ENCODE peak calls at places on chromosome 16, in seven cellular contexts. U is uterus; M is right atrium auricular region; Q is tibial artery; K is ovary; J is SJCRH30; P is CD8-positive, alpha-beta memory T cell. G is an unnamed sample.

GRCh38 chr16:69494993-69495392 is 70.6 kb downstream of the CYB5B start:
- DNase-seq in U (no peak), M (no peak), Q (no peak), K (no peak), J (peak; percentile 25), P (no peak), G (no peak)

GRCh38 chr16:87581867-87582220 is 20.5 kb upstream of the JPH3 start:
- DNase-seq in U (peak; percentile 85), M (peak; percentile 92), Q (peak; percentile 97), K (peak; percentile 94), J (peak; percentile 63), P (no peak), G (peak; percentile 89)

GRCh38 chr16:89842471-89843408 is 14.5 kb downstream of the SPIRE2 start:
- DNase-seq in U (no peak), M (no peak), Q (no peak), K (no peak), J (no peak), P (no peak), G (no peak)

GRCh38 chr16:228151-228855 is 946 bp downstream of the LUC7L start:
- DNase-seq in U (no peak), M (no peak), Q (no peak), K (no peak), J (no peak), P (no peak), G (no peak)

GRCh38 chr16:53817117-53817516 is 113.2 kb downstream of the FTO start:
- DNase-seq in U (no peak), M (no peak), Q (no peak), K (no peak), J (peak; percentile 29), P (no peak), G (peak; percentile 63)

GRCh38 chr16:57235128-57236092 is 9.6 kb upstream of the ARL2BP start:
- DNase-seq in U (no peak), M (no peak), Q (no peak), K (no peak), J (no peak), P (no peak), G (no peak)

GRCh38 chr16:81861915-81862314 is 82.8 kb downstream of the PLCG2 start:
- DNase-seq in U (no peak), M (no peak), Q (no peak), K (no peak), J (no peak), P (no peak), G (no peak)

GRCh38 chr16:48053346-48053745 is 102.4 kb downstream of the ABCC12 start:
- DNase-seq in U (no peak), M (no peak), Q (no peak), K (peak; percentile 24), J (no peak), P (no peak), G (no peak)

GRCh38 chr16:68642436-68643064 is 2.6 kb upstream of the CDH3 start:
- DNase-seq in U (peak; percentile 42), M (no peak), Q (no peak), K (peak; percentile 62), J (peak; percentile 93), P (no peak), G (no peak)

GRCh38 chr16:4372578-4373355 is 1.1 kb downstream of the VASN start:
- DNase-seq in U (peak; percentile 69), M (no peak), Q (peak; percentile 88), K (peak; percentile 60), J (peak; percentile 42), P (no peak), G (peak; percentile 71)

GRCh38 chr16:10921536-10922327 is 20.5 kb downstream of the DEXI start:
- DNase-seq in U (no peak), M (no peak), Q (no peak), K (no peak), J (no peak), P (no peak), G (no peak)

GRCh38 chr16:67571981-67572431 is 9.7 kb downstream of the CTCF start:
- DNase-seq in U (no peak), M (no peak), Q (no peak), K (no peak), J (no peak), P (no peak), G (no peak)

GRCh38 chr16:49468611-49469322 is 95.2 kb downstream of the C16orf78 start:
- DNase-seq in U (no peak), M (peak; percentile 42), Q (no peak), K (peak; percentile 5), J (no peak), P (no peak), G (no peak)

GRCh38 chr16:75491876-75492275 is 3.4 kb downstream of the CHST6 start:
- DNase-seq in U (no peak), M (no peak), Q (no peak), K (no peak), J (peak; percentile 78), P (no peak), G (no peak)

GRCh38 chr16:22681881-22682291 is 132.1 kb upstream of the HS3ST2 start:
- DNase-seq in U (no peak), M (no peak), Q (peak; percentile 56), K (no peak), J (no peak), P (no peak), G (no peak)

GRCh38 chr16:48491517-48491916 is 106.3 kb upstream of the SIAH1 start:
- DNase-seq in U (no peak), M (no peak), Q (no peak), K (no peak), J (no peak), P (no peak), G (no peak)

GRCh38 chr16:46789499-46790414 is 41.2 kb downstream of the C16orf87 start:
- DNase-seq in U (peak; percentile 77), M (peak; percentile 76), Q (peak; percentile 89), K (peak; percentile 82), J (no peak), P (peak; percentile 79), G (peak; percentile 87)
- H3K27ac ChIP-seq in U (peak overlapping the region; percentile 9), M (peak overlapping the region; percentile 61), Q (peak overlapping the region; percentile 66), K (no peak overlapping the region), J (no peak overlapping the region), P (peak overlapping the region; percentile 2), G (no peak overlapping the region)

DNA sequence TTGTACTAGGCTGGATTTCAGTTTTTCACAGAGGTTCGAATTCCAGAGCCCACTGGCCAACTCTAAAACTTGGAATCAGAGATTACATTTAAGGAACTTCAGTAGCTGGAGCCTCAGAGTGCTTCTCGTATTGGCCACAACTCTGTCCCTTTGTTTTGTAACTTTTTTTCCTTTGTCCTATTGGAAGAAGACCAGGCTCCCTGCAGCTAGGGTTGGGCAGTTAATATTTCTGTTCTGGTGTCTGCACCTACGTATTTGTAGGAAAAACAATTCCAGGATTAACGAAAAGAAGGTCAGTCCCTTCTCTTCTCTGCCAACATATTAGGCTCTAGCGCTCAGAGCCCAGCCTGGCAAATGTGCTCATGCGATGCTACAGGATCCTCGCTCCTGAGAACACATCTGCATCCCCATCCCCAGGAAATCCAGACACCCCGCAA is 1.9 kb downstream of the CDH11 start:
- DNase-seq in U (peak; percentile 22), M (no peak), Q (no peak), K (peak; percentile 48), J (peak; percentile 63), P (no peak), G (no peak)
- H3K4me3 ChIP-seq in U (peak overlapping the region; percentile 68), M (peak overlapping the region; percentile 50), Q (peak overlapping the region; percentile 78), K (peak overlapping the region; percentile 59), J (peak overlapping the region; percentile 96), P (no peak overlapping the region), G (peak overlapping the region; percentile 80)

GRCh38 chr16:76970087-76970744 is 220.8 kb upstream of the MON1B start:
- DNase-seq in U (no peak), M (no peak), Q (no peak), K (no peak), J (no peak), P (no peak), G (no peak)
- H3K4me1 ChIP-seq in U (no peaks in the 10 kb centered on the region), M (no peaks in the 10 kb centered on the region), Q (no peaks in the 10 kb centered on the region), K (no peaks in the 10 kb centered on the region), J (no peaks in the 10 kb centered on the region), P (no peaks in the 10 kb centered on the region), G (no peaks in the 10 kb centered on the region)

DNA sequence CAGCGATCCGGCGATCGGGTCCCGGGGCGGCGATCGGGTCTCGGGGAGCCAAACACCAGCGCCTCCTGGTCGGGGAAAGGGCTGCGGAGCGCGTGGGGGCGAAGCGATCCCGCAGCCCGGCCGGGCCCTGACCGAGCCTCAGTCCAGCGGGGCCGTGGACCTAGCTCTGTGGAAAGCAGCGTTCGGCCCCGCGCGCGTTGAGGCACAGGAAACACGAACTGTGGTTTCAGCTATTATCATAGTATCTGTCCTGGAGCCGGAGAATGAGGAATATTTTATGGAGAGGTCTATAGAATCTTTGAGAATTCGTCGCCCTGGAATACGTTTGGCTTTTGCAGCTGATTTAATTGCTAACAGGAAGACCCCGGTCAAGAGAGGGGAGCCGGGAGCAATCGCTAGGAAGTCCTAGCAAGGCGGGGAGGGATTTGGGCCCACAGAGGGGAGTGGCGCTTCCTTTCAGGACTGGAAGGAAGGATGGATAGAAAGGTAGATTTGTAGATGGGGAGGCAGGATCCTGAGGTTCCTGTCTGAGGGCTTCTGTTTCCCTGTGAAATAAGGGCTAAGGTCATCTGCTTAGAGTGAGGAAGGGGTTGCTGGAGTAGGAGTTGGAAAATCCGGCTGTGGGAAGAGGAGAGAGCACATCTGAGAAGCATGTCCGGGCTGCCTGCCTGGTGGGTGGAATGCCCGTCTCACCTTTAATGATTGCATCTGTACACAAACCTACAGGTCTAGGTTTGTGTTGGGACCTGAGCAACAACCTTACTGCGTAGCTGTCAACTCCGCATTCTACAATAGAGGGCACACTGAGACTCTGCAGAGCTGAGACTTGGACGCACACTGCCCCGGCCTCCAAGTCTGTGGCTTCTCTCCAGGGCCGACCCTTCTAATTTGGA is 770 bp downstream of the CCNF start:
- DNase-seq in U (no peak), M (no peak), Q (no peak), K (no peak), J (peak; percentile 41), P (no peak), G (no peak)
- H3K27ac ChIP-seq in U (peak overlapping the region; percentile 29), M (peak overlapping the region; percentile 73), Q (peak overlapping the region; percentile 69), K (peak overlapping the region; percentile 26), J (peak overlapping the region; percentile 51), P (peak overlapping the region; percentile 57), G (no peak overlapping the region)

GRCh38 chr16:66408181-66409048 is 18.7 kb upstream of the BEAN1 start:
- DNase-seq in U (no peak), M (peak; percentile 59), Q (no peak), K (no peak), J (peak; percentile 71), P (peak; percentile 64), G (no peak)
- H3K4me3 ChIP-seq in U (no peak overlapping the region), M (no peak overlapping the region), Q (no peak overlapping the region), K (no peak overlapping the region), J (peak overlapping the region; percentile 22), P (peak overlapping the region; percentile 58), G (no peak overlapping the region)